ENCODE peak calls at places on chromosomes 12 and 14, in seven cellular contexts. O is spleen, H is BE2C, E is GM23248, U is cardiac muscle cell, B is A673, I is suprapubic skin. X is an unnamed sample. For H3K9me3, the result is how much of the 10 kb centered on the place peaks cover.

GRCh38 chr12:7019043-7019569 is 830 bp upstream of the LPCAT3 start:
- DNase-seq in I (no peak), B (peak), U (no peak), E (peak), O (no peak), H (no peak), X (no peak)

GRCh38 chr14:65432361-65432948 is 19.9 kb downstream of the FUT8 start:
- DNase-seq in O (no peak), E (no peak), B (no peak), U (no peak), H (no peak), I (no peak), X (no peak)

GRCh38 chr12:14384783-14385638 is 19.5 kb downstream of the ATF7IP start:
- DNase-seq in I (no peak), H (peak), O (no peak), U (peak), E (peak), B (peak), X (peak)

GRCh38 chr14:72962829-72963312 is 36.6 kb downstream of the DCAF4 start:
- DNase-seq in O (no peak), I (no peak), H (peak), U (peak), B (peak), E (peak), X (no peak)

GRCh38 chr12:8057839-8058238 is 8.3 kb downstream of the C3AR1 start:
- DNase-seq in E (peak), B (no peak), O (no peak), U (peak), H (no peak), I (no peak), X (no peak)

GRCh38 chr14:68547305-68548193 is 245.3 kb downstream of the ZFP36L1 start:
- DNase-seq in E (peak), U (peak), H (no peak), O (no peak), B (peak), I (no peak), X (no peak)

GRCh38 chr12:106987846-106988245 is 900 bp upstream of the MTERF2 start:
- DNase-seq in H (no peak), I (no peak), E (no peak), U (no peak), O (no peak), B (no peak), X (no peak)

GRCh38 chr12:113852695-113853490 is 113.2 kb downstream of the RBM19 start:
- DNase-seq in O (no peak), I (no peak), E (no peak), B (no peak), U (no peak), H (no peak), X (no peak)

GRCh38 chr12:114815157-114815556 is 131.2 kb upstream of the TBX3 start:
- DNase-seq in O (no peak), E (no peak), U (no peak), H (no peak), I (no peak), B (no peak), X (no peak)

GRCh38 chr14:65371784-65372183 is 40.7 kb upstream of the FUT8 start:
- DNase-seq in I (no peak), B (no peak), O (no peak), U (no peak), H (no peak), E (no peak), X (no peak)

GRCh38 chr12:63787306-63787705 is 7.6 kb downstream of the RXYLT1 start:
- DNase-seq in E (peak), O (no peak), B (no peak), I (no peak), H (no peak), U (no peak), X (no peak)

GRCh38 chr12:12099102-12099501 is 28.4 kb downstream of the BCL2L14 start:
- DNase-seq in U (peak), H (peak), I (no peak), E (no peak), B (no peak), O (no peak), X (no peak)
- H3K9me3 ChIP-seq in U (under half), H (under half), I (under half), E (under half), B (under half), O (under half), X (under half)

DNA sequence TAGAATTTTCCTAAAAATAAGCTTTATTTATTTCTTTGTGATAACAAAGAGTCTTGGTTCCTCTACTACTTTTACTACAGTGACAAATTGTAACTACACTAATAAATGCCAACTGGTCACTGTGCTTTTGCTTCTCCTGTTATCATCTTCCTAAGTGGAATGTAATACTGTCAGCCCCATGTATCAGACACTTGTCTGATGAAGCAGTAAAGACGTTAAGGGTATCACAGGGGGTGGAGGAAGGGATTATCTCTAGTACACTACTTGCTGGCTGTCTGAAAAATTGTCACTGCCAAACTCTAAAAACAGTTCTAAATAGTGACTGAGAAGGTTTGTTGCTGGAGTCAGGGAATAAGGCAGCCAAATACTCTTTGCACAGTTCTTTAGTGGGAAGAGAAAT is 11.3 kb downstream of the ASB8 start:
- DNase-seq in I (no peak), B (no peak), O (no peak), H (no peak), E (no peak), U (no peak), X (no peak)
- H3K9me3 ChIP-seq in I (under half), B (under half), O (under half), H (under half), E (under half), U (under half), X (under half)

DNA sequence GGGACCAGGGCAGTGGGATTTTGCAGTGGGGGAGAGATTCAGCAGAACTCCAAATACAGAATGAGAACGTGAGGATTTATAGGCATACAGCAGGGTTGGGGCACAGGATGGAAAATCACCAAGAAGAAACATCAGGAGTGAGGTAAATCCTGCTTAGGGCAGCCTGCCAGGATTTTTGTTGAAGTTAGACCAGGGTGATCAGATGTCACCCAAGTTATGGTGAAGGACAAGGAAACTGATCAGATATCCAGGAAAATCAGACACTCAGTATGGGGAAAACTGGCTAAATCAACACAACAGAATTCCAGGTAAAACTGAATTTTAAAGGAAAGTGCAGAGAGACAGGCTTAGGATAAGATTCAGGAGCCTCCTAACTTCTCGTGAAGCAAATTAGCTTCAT is 682.4 kb downstream of the TMEM121 start:
- DNase-seq in U (no peak), O (no peak), I (no peak), H (no peak), E (no peak), B (no peak), X (no peak)
- H3K9me3 ChIP-seq in U (under half), O (under half), I (under half), H (under half), E (under half), B (under half), X (under half)

GRCh38 chr12:125949471-125949870 is 884.2 kb downstream of the AACS start:
- DNase-seq in H (no peak), O (no peak), U (no peak), E (no peak), B (no peak), I (no peak), X (no peak)

GRCh38 chr12:125954362-125954761 is 889.1 kb downstream of the AACS start:
- DNase-seq in E (no peak), H (no peak), B (no peak), O (no peak), U (no peak), I (no peak), X (no peak)
- H3K9me3 ChIP-seq in E (under half), H (under half), B (under half), O (under half), U (under half), I (under half), X (under half)

DNA sequence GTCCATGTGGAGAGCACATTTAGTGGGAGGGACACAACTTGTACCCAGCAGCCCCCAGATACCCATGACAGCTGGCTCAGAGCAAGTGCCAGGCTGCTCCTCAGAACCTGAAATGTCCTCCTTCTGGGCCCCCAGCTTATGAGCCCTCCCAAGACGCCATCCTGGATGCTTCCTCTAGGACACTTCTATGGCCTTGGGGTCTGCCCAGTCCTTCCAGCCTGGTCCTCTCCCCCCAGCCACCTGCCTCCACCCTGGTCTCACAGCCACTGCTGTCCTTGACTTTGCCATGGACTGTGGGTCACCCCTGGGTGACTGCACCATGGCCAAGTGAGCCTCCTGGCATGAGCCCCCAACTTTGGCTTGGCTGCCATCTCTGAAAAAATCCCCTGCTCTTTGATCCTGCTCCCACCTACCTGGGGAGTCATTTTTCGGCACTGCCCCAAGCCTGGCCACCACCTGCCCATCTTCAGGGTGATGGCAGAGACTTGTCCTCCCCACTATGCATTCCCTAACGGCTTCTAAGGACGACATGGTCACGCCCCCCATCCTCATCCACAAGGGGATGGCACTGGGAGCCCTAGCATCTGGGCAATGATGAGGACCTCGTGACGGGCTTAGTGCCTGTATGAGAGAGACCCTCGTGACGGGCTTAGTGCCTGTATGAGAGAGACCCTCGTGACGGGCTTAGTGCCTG is 323.7 kb downstream of the TMEM121 start:
- DNase-seq in U (no peak), H (no peak), I (no peak), O (peak), B (no peak), E (no peak), X (no peak)
- H3K9me3 ChIP-seq in U (under half), H (under half), I (under half), O (under half), B (under half), E (under half), X (under half)

GRCh38 chr14:61673305-61673704 is 22.0 kb upstream of the HIF1A start:
- DNase-seq in I (no peak), E (no peak), B (no peak), H (no peak), U (peak), O (no peak), X (no peak)

GRCh38 chr14:61670576-61670975 is 24.7 kb upstream of the HIF1A start:
- DNase-seq in I (no peak), B (no peak), O (no peak), U (no peak), E (no peak), H (no peak), X (no peak)

GRCh38 chr14:61671086-61671485 is 24.2 kb upstream of the HIF1A start:
- DNase-seq in I (no peak), U (peak), H (no peak), E (no peak), B (no peak), O (no peak), X (no peak)

GRCh38 chr14:61675291-61675690 is 20.0 kb upstream of the HIF1A start:
- DNase-seq in B (no peak), E (no peak), O (no peak), H (no peak), U (no peak), I (no peak), X (no peak)

DNA sequence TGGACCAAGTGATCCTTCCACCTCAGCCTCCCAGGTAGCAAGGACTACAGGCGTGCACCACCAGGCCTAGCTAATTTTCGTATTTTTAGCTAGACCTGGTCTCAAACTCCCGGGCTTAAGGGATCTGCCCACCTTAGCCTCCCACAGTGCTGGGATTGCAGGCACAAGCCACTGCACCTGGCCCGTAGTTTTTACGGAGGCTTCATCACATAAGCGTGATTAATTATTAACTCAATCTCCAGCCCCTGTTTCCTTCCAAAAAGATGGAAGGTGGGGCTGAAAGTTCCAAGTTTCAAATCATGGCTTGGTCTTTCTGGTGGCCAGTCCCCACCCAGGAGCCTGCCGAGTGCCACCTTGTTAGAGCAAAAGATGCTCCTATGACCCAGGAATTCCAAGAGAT is 22.5 kb upstream of the HIF1A start:
- DNase-seq in O (no peak), B (no peak), U (no peak), I (no peak), E (no peak), H (no peak), X (no peak)
- H3K9me3 ChIP-seq in O (under half), B (under half), U (under half), I (under half), E (under half), H (under half), X (under half)